ENCODE peak calls at places on chromosomes 4 and X, in six cellular contexts. C is SK-N-SH, G is HCT116, U is GM23248, B is MM.1S, P is neural progenitor cell. Q is an unnamed sample.

GRCh38 chr4:154004859-154005520 is 216.1 kb upstream of the SFRP2 start:
- DNase-seq in P (no peak), B (no peak), G (no peak), C (no peak), U (peak), Q (no peak)

GRCh38 chr4:57071340-57071739 is 38.8 kb downstream of the IGFBP7 start:
- DNase-seq in U (peak), P (no peak), C (no peak), B (no peak), G (no peak), Q (no peak)

GRCh38 chr4:65416875-65417274 is 253.4 kb downstream of the EPHA5 start:
- DNase-seq in P (peak), U (no peak), C (no peak), B (no peak), G (no peak), Q (peak)

GRCh38 chrX:2500091-2500680 is 590 bp downstream of the DHRSX start:
- DNase-seq in U (peak), C (peak), G (no peak), P (peak), B (peak), Q (peak)

GRCh38 chr4:7411896-7412585 is 22.7 kb downstream of the PSAPL1 start:
- DNase-seq in C (peak), U (no peak), P (no peak), B (no peak), G (no peak), Q (no peak)

GRCh38 chr4:122854444-122854843 is 27.8 kb downstream of the FGF2 start:
- DNase-seq in B (no peak), P (no peak), G (no peak), C (no peak), U (peak), Q (no peak)

GRCh38 chrX:120262781-120263719 is 12.4 kb downstream of the ZBTB33 start:
- DNase-seq in U (no peak), C (no peak), P (no peak), B (no peak), G (no peak), Q (no peak)

GRCh38 chrX:64885850-64886249 is 90.4 kb downstream of the ZC4H2 start:
- DNase-seq in B (no peak), C (peak), G (peak), U (peak), P (peak), Q (peak)

GRCh38 chr4:125482822-125483221 is 168.1 kb downstream of the FAT4 start:
- DNase-seq in G (no peak), B (no peak), P (no peak), C (no peak), U (no peak), Q (no peak)

GRCh38 chrX:77003956-77004355 is 443.2 kb upstream of the FGF16 start:
- DNase-seq in G (no peak), P (no peak), C (no peak), B (no peak), U (peak), Q (peak)

GRCh38 chr4:79661196-79661595 is 253.2 kb upstream of the GK2 start:
- DNase-seq in U (no peak), B (no peak), C (no peak), P (no peak), G (no peak), Q (no peak)

GRCh38 chr4:54585321-54586000 is 72.3 kb upstream of the KIT start:
- DNase-seq in C (no peak), P (no peak), G (no peak), U (peak), B (no peak), Q (peak)

GRCh38 chr4:2805712-2806391 is 13.0 kb downstream of the SH3BP2 start:
- DNase-seq in B (no peak), U (no peak), P (no peak), C (no peak), G (no peak), Q (peak)

GRCh38 chr4:20408596-20408995 is 156.9 kb downstream of the SLIT2 start:
- DNase-seq in C (no peak), P (no peak), U (peak), G (no peak), B (no peak), Q (no peak)

GRCh38 chr4:134202557-134202956 is 968 bp upstream of the PABPC4L start:
- DNase-seq in P (no peak), U (no peak), B (no peak), C (no peak), G (no peak), Q (peak)

GRCh38 chrX:47030339-47030738 is 47.9 kb upstream of the RGN start:
- DNase-seq in C (peak), B (peak), P (peak), G (peak), U (peak), Q (peak)

GRCh38 chr4:123667991-123668390 is 271.4 kb downstream of the SPRY1 start:
- DNase-seq in P (no peak), C (no peak), G (no peak), U (no peak), B (no peak), Q (no peak)

GRCh38 chr4:2688697-2689096 is 67.4 kb downstream of the TNIP2 start:
- DNase-seq in C (no peak), P (no peak), G (no peak), B (no peak), U (no peak), Q (no peak)

GRCh38 chr4:106039796-106040195 is 144.5 kb downstream of the NPNT start:
- DNase-seq in G (no peak), B (no peak), C (no peak), U (no peak), P (no peak), Q (no peak)

GRCh38 chrX:30910124-30910860 is 21.2 kb upstream of the TAB3 start:
- DNase-seq in P (no peak), G (no peak), B (no peak), U (peak), C (no peak), Q (no peak)

GRCh38 chr4:30461218-30461617 is 259.0 kb upstream of the PCDH7 start:
- DNase-seq in C (no peak), P (peak), U (no peak), B (peak), G (no peak), Q (no peak)

GRCh38 chr4:37758226-37758625 is 68.3 kb upstream of the PGM2 start:
- DNase-seq in B (no peak), U (peak), G (no peak), P (no peak), C (no peak), Q (no peak)

GRCh38 chr4:186792994-186793393 is 69.3 kb upstream of the FAT1 start:
- DNase-seq in B (peak), U (peak), P (no peak), C (no peak), G (no peak), Q (no peak)

GRCh38 chr4:110631582-110632505 is 9.0 kb upstream of the PITX2 start:
- DNase-seq in B (peak), U (peak), C (peak), P (peak), G (peak), Q (peak)

GRCh38 chr4:2271279-2272025 is 9.5 kb upstream of the MXD4 start:
- DNase-seq in U (no peak), B (no peak), P (no peak), G (no peak), C (no peak), Q (no peak)

GRCh38 chrX:106707771-106708454 is 18.6 kb upstream of the RNF128 start:
- DNase-seq in B (no peak), G (peak), P (no peak), U (peak), C (no peak), Q (peak)

GRCh38 chr4:24570172-24570571 is 14.2 kb downstream of the DHX15 start:
- DNase-seq in G (no peak), P (no peak), B (no peak), C (no peak), U (no peak), Q (no peak)

GRCh38 chr4:23022032-23022431 is 329.3 kb downstream of the GBA3 start:
- DNase-seq in P (no peak), B (no peak), C (no peak), U (peak), G (no peak), Q (peak)

GRCh38 chr4:77852892-77853495 is 9.6 kb upstream of the MRPL1 start:
- DNase-seq in P (no peak), U (no peak), C (no peak), B (no peak), G (no peak), Q (no peak)

DNA sequence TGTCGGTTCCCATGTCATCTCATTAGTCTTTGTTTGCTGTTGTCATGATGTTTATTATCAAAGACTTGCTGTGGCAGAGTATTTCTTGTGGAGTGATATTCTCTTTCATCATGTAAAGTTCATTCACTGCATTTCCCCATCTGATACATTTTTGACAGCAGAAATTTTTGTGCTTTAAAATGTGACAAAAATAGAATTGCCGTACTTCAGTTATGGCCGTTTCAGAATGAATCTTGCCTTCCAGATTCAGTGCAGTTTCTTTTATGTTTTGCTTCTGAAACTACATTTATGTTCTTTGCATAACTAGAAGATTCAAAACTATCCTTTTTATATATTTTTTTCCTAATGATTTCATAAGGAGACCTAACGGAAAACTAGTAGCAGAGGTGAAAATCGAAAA is 10.0 kb downstream of the CSTF2 start:
- DNase-seq in U (no peak), P (no peak), C (no peak), G (no peak), B (no peak), Q (no peak)
- H3K9ac ChIP-seq in U (no peak), P (no peak), C (no peak), G (no peak), B (no peak), Q (peak)

GRCh38 chrX:139933904-139934303 is 1.1 kb upstream of the ATP11C start:
- DNase-seq in U (no peak), C (no peak), B (no peak), G (no peak), P (no peak), Q (no peak)

GRCh38 chrX:139931646-139932076 is 1.2 kb downstream of the ATP11C start:
- DNase-seq in G (no peak), C (peak), U (no peak), P (no peak), B (no peak), Q (no peak)

GRCh38 chrX:139932901-139933796 is at the start of gene ATP11C:
- DNase-seq in U (peak), C (peak), P (peak), B (peak), G (peak), Q (peak)

GRCh38 chrX:139930923-139931645 is 1.8 kb downstream of the ATP11C start:
- DNase-seq in C (peak), P (peak), U (peak), B (peak), G (no peak), Q (peak)

DNA sequence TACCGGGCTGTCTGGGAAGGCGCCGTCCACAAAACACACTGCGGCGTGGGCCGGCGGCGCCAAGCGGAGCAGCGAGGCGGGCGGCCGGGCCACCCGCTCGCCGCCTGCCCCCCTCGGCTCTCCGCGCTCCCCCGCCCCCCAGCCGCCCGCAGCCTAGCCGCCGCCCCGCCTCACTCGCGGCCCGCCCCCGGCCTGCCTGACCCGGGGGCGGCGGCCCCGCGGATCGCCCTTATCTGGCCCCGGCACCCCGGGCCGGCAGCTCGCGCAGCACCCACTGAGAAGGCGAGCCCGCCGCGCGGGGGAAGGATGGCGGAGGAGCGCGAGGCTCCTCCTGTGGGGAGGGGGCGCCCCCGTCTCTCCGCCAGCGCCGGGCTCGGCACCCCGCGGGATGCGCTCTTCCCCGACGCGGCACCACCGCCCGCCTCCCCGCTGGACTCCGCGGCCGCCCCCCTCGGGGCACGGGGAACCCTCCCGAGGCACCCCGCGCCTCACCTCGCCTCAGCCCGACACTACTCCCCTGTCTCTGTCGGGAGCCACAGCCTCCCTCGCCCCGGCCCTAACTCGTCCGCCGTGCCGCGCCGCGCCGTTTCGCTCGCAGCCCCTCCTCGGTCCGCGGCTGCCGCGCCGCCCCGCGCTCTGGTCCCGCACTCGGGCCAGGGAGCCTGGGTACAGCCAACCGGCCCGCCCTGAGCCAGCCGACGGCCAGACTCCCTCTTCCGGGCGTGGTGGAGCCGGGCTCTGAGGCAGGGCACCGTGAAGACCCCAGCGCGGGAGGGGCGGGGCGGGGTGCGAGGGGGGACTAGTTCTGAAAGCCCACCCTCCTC is 564 bp downstream of the ATP11C start:
- DNase-seq in C (peak), U (peak), B (peak), P (peak), G (no peak), Q (peak)
- TF ChIP-seq EZH2phosphoT487 in C (no peak), U (no peak), B (no peak), P (no peak), G (no peak), Q (no peak)

GRCh38 chrX:49160908-49161307 is 1.6 kb upstream of the MAGIX start:
- DNase-seq in P (no peak), C (no peak), U (no peak), B (no peak), G (no peak), Q (no peak)

GRCh38 chrX:49165901-49166881 is 3.6 kb downstream of the MAGIX start:
- DNase-seq in P (peak), B (peak), C (peak), U (peak), G (peak), Q (no peak)

GRCh38 chrX:49163555-49164419 is 1.2 kb downstream of the MAGIX start:
- DNase-seq in B (peak), P (peak), G (peak), U (peak), C (peak), Q (peak)

GRCh38 chrX:49164589-49165360 is 2.2 kb downstream of the MAGIX start:
- DNase-seq in P (no peak), C (peak), U (no peak), B (no peak), G (no peak), Q (no peak)

GRCh38 chrX:49162620-49163019 is at the start of gene MAGIX:
- DNase-seq in U (no peak), C (no peak), G (no peak), P (no peak), B (no peak), Q (peak)
- H3K9ac ChIP-seq in U (peak), C (no peak), G (peak), P (no peak), B (peak), Q (peak)

GRCh38 chr4:165191253-165191652 is 16.1 kb upstream of the KLHL2 start:
- DNase-seq in P (no peak), U (no peak), C (no peak), G (no peak), B (no peak), Q (no peak)

GRCh38 chr4:165190591-165191212 is 16.7 kb upstream of the KLHL2 start:
- DNase-seq in P (no peak), C (no peak), B (no peak), U (peak), G (no peak), Q (no peak)

GRCh38 chr4:165192956-165193355 is 14.4 kb upstream of the KLHL2 start:
- DNase-seq in B (no peak), P (no peak), C (no peak), U (no peak), G (no peak), Q (no peak)

GRCh38 chr4:165191814-165192499 is 15.4 kb upstream of the KLHL2 start:
- DNase-seq in P (no peak), G (no peak), C (no peak), B (no peak), U (no peak), Q (no peak)

DNA sequence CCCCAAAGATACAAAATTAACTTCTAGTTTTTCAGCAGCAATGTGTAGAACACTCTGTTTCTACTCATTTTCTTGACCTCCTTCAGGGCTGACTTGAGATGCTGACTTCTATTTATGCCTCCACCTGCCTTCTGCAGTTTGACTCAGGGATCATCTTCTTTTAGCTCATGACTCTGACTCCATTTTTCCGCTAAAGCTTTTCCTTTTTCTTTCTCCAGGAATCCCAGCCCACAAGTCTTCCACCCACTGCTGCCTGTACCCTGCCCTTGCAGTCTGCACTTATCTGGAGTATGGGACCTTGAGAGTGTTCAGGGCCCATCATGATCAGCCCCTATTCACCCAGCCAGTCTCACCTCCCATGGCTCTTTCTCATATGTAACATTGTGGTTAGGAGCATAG is 14.9 kb upstream of the KLHL2 start:
- DNase-seq in C (no peak), P (no peak), U (no peak), B (no peak), G (no peak), Q (no peak)
- TF ChIP-seq EZH2phosphoT487 in C (no peak), P (no peak), U (no peak), B (no peak), G (no peak), Q (no peak)

DNA sequence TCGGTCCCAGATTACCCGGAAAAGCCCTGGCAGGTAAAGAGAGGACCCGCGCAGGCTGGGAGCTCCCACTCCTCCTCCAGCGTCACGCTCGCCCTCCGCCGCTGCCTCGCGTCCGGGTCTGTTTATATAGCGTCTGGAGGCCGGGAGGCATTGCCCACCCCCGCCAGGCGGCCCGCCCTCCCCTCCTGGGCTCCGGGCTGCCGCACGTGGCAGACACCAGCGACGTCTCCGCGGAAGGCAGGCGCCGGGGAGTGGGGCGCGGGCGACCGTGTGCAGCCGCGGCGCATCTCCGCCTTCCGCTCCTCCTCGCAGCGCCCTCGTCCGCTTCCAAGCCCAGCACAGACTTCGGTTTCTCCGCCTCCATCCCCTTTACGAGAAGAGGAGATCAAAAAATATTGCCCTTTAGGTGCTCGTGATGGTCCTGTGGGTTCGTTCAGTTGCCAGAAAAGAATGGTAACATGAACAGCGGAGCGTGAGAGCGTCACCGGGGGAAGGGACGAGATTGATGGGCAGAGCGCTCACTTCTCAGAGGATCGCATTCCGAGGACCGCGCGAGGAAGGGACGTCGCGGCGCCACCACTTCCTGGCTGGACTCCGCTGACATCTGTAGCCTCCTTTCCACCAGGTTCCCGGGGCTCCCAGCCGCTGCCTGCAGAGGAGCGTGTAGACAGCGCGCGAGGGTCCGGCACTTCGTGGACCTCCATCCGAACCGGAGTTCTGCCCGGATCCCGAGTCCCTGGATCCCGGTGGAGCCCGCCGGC is at the start of gene GALNTL6:
- DNase-seq in C (peak), U (peak), G (no peak), B (no peak), P (peak), Q (no peak)
- H3K9ac ChIP-seq in C (no peak), U (no peak), G (no peak), B (no peak), P (no peak), Q (no peak)

DNA sequence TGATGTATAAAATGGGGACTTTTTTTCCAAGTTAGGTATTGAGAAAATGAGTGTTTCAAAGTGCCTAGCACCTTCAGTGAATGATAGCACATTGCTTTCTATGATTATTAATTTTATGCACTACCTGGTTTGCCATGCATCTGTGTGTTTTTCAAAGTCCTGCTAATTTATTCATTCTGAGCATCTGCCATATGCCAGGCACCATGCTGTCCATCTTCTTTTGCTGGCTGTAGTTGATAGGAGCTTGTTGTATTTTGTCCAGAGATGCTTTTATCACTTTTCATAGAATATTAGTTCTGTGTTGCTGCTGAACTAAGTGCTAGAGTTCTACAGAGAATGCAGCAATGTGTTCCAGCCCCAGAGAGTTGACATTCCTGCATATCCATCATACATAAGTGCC is 48.9 kb upstream of the CLNK start:
- DNase-seq in C (no peak), U (no peak), P (no peak), G (no peak), B (no peak), Q (no peak)
- TF ChIP-seq EZH2phosphoT487 in C (no peak), U (no peak), P (no peak), G (no peak), B (no peak), Q (no peak)

GRCh38 chr4:76782837-76783236 is 115.1 kb downstream of the SOWAHB start:
- DNase-seq in G (no peak), P (no peak), C (no peak), B (no peak), U (peak), Q (peak)
- H3K9ac ChIP-seq in G (peak), P (no peak), C (peak), B (no peak), U (peak), Q (peak)

Q was measured in PC-3.